ENCODE peak calls at places on chromosomes 7 and 10, in nine cellular contexts. C is PC-9; V is MM.1S; W is esophagus squamous epithelium; A is A673; G is ascending aorta; R is BJ; H is activated CD8-positive, alpha-beta T cell treated with anti-CD3 and anti-CD28 coated beads, Interleukin-2, amount 10 ng/mL, durations not matched to agents 7 days and 5 days; T is transverse colon. O is an unnamed sample.

GRCh38 chr10:132915411-132915810 is 27.0 kb downstream of the CFAP46 start:
- DNase-seq in R (no peak), C (no peak), V (no peak), G (no peak), A (no peak), H (no peak), T (peak), W (no peak), O (no peak)

GRCh38 chr7:33807779-33808482 is 97.4 kb upstream of the BMPER start:
- DNase-seq in H (no peak), A (peak), T (peak), R (peak), W (no peak), C (peak), V (no peak), G (no peak), O (no peak)

GRCh38 chr10:94725871-94726270 is 36.6 kb upstream of the CYP2C19 start:
- DNase-seq in V (no peak), W (no peak), H (no peak), R (no peak), A (no peak), G (no peak), T (no peak), C (no peak), O (no peak)

GRCh38 chr7:4286281-4286680 is 395.8 kb upstream of the FOXK1 start:
- DNase-seq in V (no peak), G (no peak), W (no peak), H (no peak), R (no peak), A (no peak), T (no peak), C (no peak), O (no peak)

GRCh38 chr10:48450811-48451466 is 144.5 kb downstream of the MAPK8 start:
- DNase-seq in G (no peak), C (no peak), H (no peak), V (no peak), A (no peak), R (no peak), W (no peak), T (no peak), O (no peak)

GRCh38 chr10:968546-969199 is 19.6 kb upstream of the GTPBP4 start:
- DNase-seq in H (no peak), V (no peak), R (no peak), C (no peak), G (no peak), A (no peak), T (no peak), W (no peak), O (no peak)

GRCh38 chr10:34687434-34688205 is 127.5 kb downstream of the PARD3 start:
- DNase-seq in H (no peak), A (no peak), W (no peak), C (no peak), R (no peak), G (no peak), V (no peak), T (no peak), O (no peak)

GRCh38 chr10:113663142-113663541 is 699 bp downstream of the NRAP start:
- DNase-seq in A (no peak), C (no peak), G (no peak), T (no peak), R (no peak), V (no peak), H (no peak), W (no peak), O (no peak)

GRCh38 chr7:30667172-30667571 is 15.1 kb downstream of the CRHR2 start:
- DNase-seq in W (no peak), A (no peak), R (no peak), C (no peak), T (no peak), V (no peak), H (no peak), G (no peak), O (no peak)